ENCODE peak calls at places on chromosomes 11 and 22, in ten cellular contexts. K, S, N, E, X, D, Q, T, Y and U are unnamed samples.

GRCh38 chr11:57175478-57175877 is 6.3 kb upstream of the LRRC55 start:
- DNase-seq in N (no peak), K (no peak), T (no peak), E (no peak), D (no peak), X (no peak), Q (no peak), Y (no peak), S (no peak), U (no peak)

GRCh38 chr11:88552377-88553029 is 215.0 kb upstream of the CTSC start:
- DNase-seq in E (peak; percentile 38), X (peak; percentile 44), K (peak; percentile 34), Y (no peak), Q (peak; percentile 73), D (peak; percentile 48), S (peak; percentile 62), N (no peak), T (peak; percentile 2), U (no peak)

GRCh38 chr11:22433066-22433450 is 94.9 kb downstream of the SLC17A6 start:
- DNase-seq in Y (no peak), D (no peak), S (no peak), N (peak; percentile 1), T (no peak), Q (no peak), X (no peak), E (no peak), K (no peak), U (no peak)

GRCh38 chr22:27880778-27881394 is 38.2 kb downstream of the PITPNB start:
- DNase-seq in Y (peak; percentile 53), N (peak; percentile 19), D (no peak), K (peak; percentile 28), E (peak; percentile 23), X (no peak), T (no peak), Q (no peak), S (no peak), U (peak; percentile 73)

GRCh38 chr11:2510626-2511402 is 66.0 kb downstream of the KCNQ1 start:
- DNase-seq in E (no peak), S (peak; percentile 40), D (no peak), X (no peak), N (no peak), T (no peak), Q (peak; percentile 3), Y (no peak), K (no peak), U (no peak)

GRCh38 chr11:69303427-69303826 is 9.5 kb downstream of the MYEOV start:
- DNase-seq in S (no peak), N (no peak), Q (no peak), E (no peak), X (no peak), D (no peak), K (no peak), Y (no peak), T (no peak), U (no peak)

GRCh38 chr22:49368976-49369725 is 458.5 kb downstream of the BRD1 start:
- DNase-seq in T (no peak), K (no peak), Q (peak; percentile 11), N (no peak), X (peak; percentile 21), S (peak; percentile 26), D (no peak), Y (no peak), E (no peak), U (no peak)

GRCh38 chr11:8066911-8067455 is 14.0 kb upstream of the TUB start:
- DNase-seq in Y (no peak), X (no peak), K (no peak), N (no peak), S (no peak), E (no peak), T (no peak), D (peak; percentile 5), Q (no peak), U (no peak)

GRCh38 chr11:46906596-46906995 is 11.8 kb downstream of the LRP4 start:
- DNase-seq in Q (peak; percentile 46), E (no peak), S (no peak), K (no peak), T (no peak), Y (no peak), D (no peak), N (no peak), X (no peak), U (no peak)

GRCh38 chr11:95229199-95230053 is 1.6 kb downstream of the SESN3 start:
- DNase-seq in S (no peak), X (no peak), Q (no peak), Y (peak; percentile 52), T (no peak), K (no peak), E (no peak), N (no peak), D (no peak), U (peak; percentile 14)

GRCh38 chr11:60069471-60069870 is 13.0 kb downstream of the MS4A3 start:
- DNase-seq in Q (no peak), N (no peak), K (no peak), D (no peak), S (no peak), T (no peak), X (no peak), E (no peak), Y (no peak), U (no peak)

GRCh38 chr11:115656041-115656440 is 151.8 kb upstream of the CADM1 start:
- DNase-seq in K (no peak), T (no peak), Q (no peak), D (no peak), E (no peak), S (no peak), Y (no peak), N (no peak), X (no peak), U (no peak)

GRCh38 chr22:22841598-22841997 is 46.0 kb upstream of the IGLL5 start:
- DNase-seq in N (no peak), E (no peak), S (no peak), Y (no peak), Q (no peak), D (no peak), X (no peak), T (no peak), K (no peak), U (no peak)

GRCh38 chr11:119416606-119417580 is 6.1 kb downstream of the THY1 start:
- DNase-seq in D (no peak), T (no peak), E (peak; percentile 10), Q (no peak), N (peak; percentile 61), S (no peak), X (no peak), Y (no peak), K (no peak), U (peak; percentile 30)

GRCh38 chr11:76803811-76804600 is 20.9 kb downstream of the TSKU start:
- DNase-seq in K (no peak), Y (no peak), D (peak; percentile 32), N (peak; percentile 22), S (no peak), T (peak; percentile 65), X (peak; percentile 3), E (peak; percentile 12), Q (no peak), U (no peak)

GRCh38 chr11:85685131-85685819 is 720 bp downstream of the CCDC89 start:
- DNase-seq in Q (no peak), X (peak; percentile 16), K (no peak), D (no peak), E (no peak), N (peak; percentile 15), S (no peak), T (no peak), Y (peak; percentile 59), U (no peak)

GRCh38 chr11:116611998-116612620 is 160.7 kb downstream of the BUD13 start:
- DNase-seq in K (no peak), N (no peak), Y (no peak), Q (no peak), T (no peak), X (no peak), D (no peak), S (peak; percentile 21), E (no peak), U (no peak)